ENCODE peak calls at places on chromosome 20, in four cellular contexts. Q is neural crest cell, Z is lower leg skin, W is fibroblast of the conjunctiva. C is an unnamed sample.

GRCh38 chr20:61874421-61875068 is 191.1 kb downstream of the TAF4 start:
- DNase-seq in Z (no peak), W (no peak), Q (peak; percentile 18), C (no peak)

GRCh38 chr20:2984028-2984501 is 59.4 kb upstream of the GNRH2 start:
- DNase-seq in W (no peak), Q (no peak), Z (no peak), C (no peak)

GRCh38 chr20:36311141-36311853 is 5.2 kb downstream of the DLGAP4 start:
- DNase-seq in Q (no peak), W (no peak), Z (peak; percentile 68), C (no peak)

GRCh38 chr20:57381596-57382503 is 9.3 kb upstream of the RBM38 start:
- DNase-seq in W (peak; percentile 41), Z (peak; percentile 97), Q (peak; percentile 89), C (no peak)

GRCh38 chr20:47063407-47063806 is 168.8 kb downstream of the EYA2 start:
- DNase-seq in W (no peak), Q (no peak), Z (no peak), C (no peak)

GRCh38 chr20:20359628-20360027 is 8.3 kb upstream of the INSM1 start:
- DNase-seq in Z (peak; percentile 15), W (no peak), Q (no peak), C (no peak)

GRCh38 chr20:47664744-47665143 is 120.5 kb downstream of the SULF2 start:
- DNase-seq in W (no peak), Z (peak; percentile 76), Q (no peak), C (no peak)

GRCh38 chr20:46176744-46177378 is 58.7 kb downstream of the CD40 start:
- DNase-seq in Z (no peak), Q (no peak), W (no peak), C (no peak)

GRCh38 chr20:9177278-9177677 is 108.4 kb downstream of the PLCB4 start:
- DNase-seq in Q (no peak), W (no peak), Z (no peak), C (no peak)

GRCh38 chr20:37379967-37380828 is 34.3 kb downstream of the SRC start:
- DNase-seq in Z (no peak), W (no peak), Q (no peak), C (no peak)

GRCh38 chr20:29873946-29874345 is 1383.5 kb upstream of the DEFB115 start:
- DNase-seq in W (peak; percentile 21), Q (peak; percentile 21), Z (peak; percentile 93), C (no peak)

GRCh38 chr20:1952737-1953530 is 40.9 kb downstream of the PDYN start:
- DNase-seq in Z (no peak), Q (no peak), W (no peak), C (no peak)

GRCh38 chr20:46688151-46689081 is 828 bp downstream of the TP53RK start:
- DNase-seq in W (no peak), Z (peak; percentile 72), Q (no peak), C (no peak)

GRCh38 chr20:42378826-42379225 is 760.6 kb upstream of the CHD6 start:
- DNase-seq in W (no peak), Z (no peak), Q (no peak), C (no peak)

GRCh38 chr20:47319517-47320252 is 36.8 kb downstream of the ZMYND8 start:
- DNase-seq in Z (peak; percentile 91), W (no peak), Q (no peak), C (no peak)

GRCh38 chr20:62921119-62921687 is 5.1 kb downstream of the DIDO1 start:
- DNase-seq in Z (no peak), Q (peak; percentile 61), W (no peak), C (peak; percentile 47)

GRCh38 chr20:59939052-59939878 is 840 bp downstream of the PPP1R3D start:
- DNase-seq in W (no peak), Z (no peak), Q (no peak), C (no peak)

GRCh38 chr20:49480236-49480635 is 2.2 kb downstream of the KCNB1 start:
- DNase-seq in Z (no peak), W (no peak), Q (no peak), C (no peak)

GRCh38 chr20:53972179-53972578 is 98.2 kb downstream of the BCAS1 start:
- DNase-seq in Z (no peak), W (no peak), Q (no peak), C (no peak)

GRCh38 chr20:17843246-17844132 is 125.1 kb downstream of the SNX5 start:
- DNase-seq in Q (no peak), W (peak; percentile 71), Z (no peak), C (no peak)

GRCh38 chr20:63311833-63312243 is 18.9 kb downstream of the COL20A1 start:
- DNase-seq in Z (no peak), Q (no peak), W (no peak), C (no peak)

GRCh38 chr20:8375898-8376297 is 243.8 kb downstream of the PLCB1 start:
- DNase-seq in Q (no peak), Z (no peak), W (no peak), C (no peak)

GRCh38 chr20:38863024-38863851 is 57.7 kb downstream of the PPP1R16B start:
- DNase-seq in W (no peak), Q (no peak), Z (peak; percentile 76), C (peak; percentile 69)

GRCh38 chr20:3819413-3820047 is 817 bp upstream of the AP5S1 start:
- DNase-seq in Q (no peak), Z (no peak), W (no peak), C (no peak)

GRCh38 chr20:35735828-35736470 is 6.1 kb downstream of the RBM39 start:
- DNase-seq in Q (no peak), W (no peak), Z (no peak), C (no peak)

GRCh38 chr20:32796383-32797159 is 23.2 kb upstream of the MAPRE1 start:
- DNase-seq in Q (no peak), W (no peak), Z (no peak), C (no peak)